ENCODE peak calls at places on chromosomes 11 and 22, in seven cellular contexts. One of them, this sample, is unnamed.

GRCh38 chr11:106276859-106277436 is 199.5 kb downstream of the AASDHPPT start:
- DNase-seq in heart left ventricle: no peak
- DNase-seq in hepatocyte: no peak
- DNase-seq in mammary epithelial cell: no peak
- DNase-seq in uterus: no peak
- DNase-seq in HepG2: no peak
- DNase-seq in sigmoid colon: no peak
- DNase-seq in this sample: peak; percentile 3

GRCh38 chr22:29198240-29198639 is 7.5 kb upstream of the EMID1 start:
- DNase-seq in heart left ventricle: no peak
- DNase-seq in hepatocyte: no peak
- DNase-seq in mammary epithelial cell: no peak
- DNase-seq in uterus: no peak
- DNase-seq in HepG2: no peak
- DNase-seq in sigmoid colon: no peak
- DNase-seq in this sample: no peak

GRCh38 chr11:118918686-118919280 is 6.9 kb downstream of the BCL9L start:
- DNase-seq in heart left ventricle: no peak
- DNase-seq in hepatocyte: peak; percentile 72
- DNase-seq in mammary epithelial cell: no peak
- DNase-seq in uterus: no peak
- DNase-seq in HepG2: no peak
- DNase-seq in sigmoid colon: peak; percentile 71
- DNase-seq in this sample: no peak

GRCh38 chr11:128695539-128696221 is 1.8 kb downstream of the FLI1 start:
- DNase-seq in heart left ventricle: no peak
- DNase-seq in hepatocyte: no peak
- DNase-seq in mammary epithelial cell: no peak
- DNase-seq in uterus: no peak
- DNase-seq in HepG2: no peak
- DNase-seq in sigmoid colon: peak; percentile 77
- DNase-seq in this sample: no peak

GRCh38 chr11:74543991-74544390 is 48.4 kb upstream of the POLD3 start:
- DNase-seq in heart left ventricle: no peak
- DNase-seq in hepatocyte: peak; percentile 22
- DNase-seq in mammary epithelial cell: peak; percentile 49
- DNase-seq in uterus: no peak
- DNase-seq in HepG2: no peak
- DNase-seq in sigmoid colon: no peak
- DNase-seq in this sample: peak; percentile 32

GRCh38 chr11:13303668-13304649 is 26.4 kb downstream of the BMAL1 start:
- DNase-seq in heart left ventricle: no peak
- DNase-seq in hepatocyte: no peak
- DNase-seq in mammary epithelial cell: no peak
- DNase-seq in uterus: no peak
- DNase-seq in HepG2: no peak
- DNase-seq in sigmoid colon: no peak
- DNase-seq in this sample: no peak

GRCh38 chr11:55342901-55343300 is at the start of gene OR4A16:
- DNase-seq in heart left ventricle: no peak
- DNase-seq in hepatocyte: no peak
- DNase-seq in mammary epithelial cell: no peak
- DNase-seq in uterus: no peak
- DNase-seq in HepG2: no peak
- DNase-seq in sigmoid colon: no peak
- DNase-seq in this sample: no peak

GRCh38 chr22:28997342-28997741 is 64.3 kb downstream of the C22orf31 start:
- DNase-seq in heart left ventricle: no peak
- DNase-seq in hepatocyte: no peak
- DNase-seq in mammary epithelial cell: no peak
- DNase-seq in uterus: no peak
- DNase-seq in HepG2: no peak
- DNase-seq in sigmoid colon: no peak
- DNase-seq in this sample: no peak

GRCh38 chr11:92324890-92325289 is 100.3 kb downstream of the FAT3 start:
- DNase-seq in heart left ventricle: no peak
- DNase-seq in hepatocyte: no peak
- DNase-seq in mammary epithelial cell: no peak
- DNase-seq in uterus: no peak
- DNase-seq in HepG2: no peak
- DNase-seq in sigmoid colon: no peak
- DNase-seq in this sample: no peak

GRCh38 chr11:1060885-1061616 is 13.6 kb upstream of the MUC2 start:
- DNase-seq in heart left ventricle: no peak
- DNase-seq in hepatocyte: peak; percentile 81
- DNase-seq in mammary epithelial cell: peak; percentile 46
- DNase-seq in uterus: no peak
- DNase-seq in HepG2: no peak
- DNase-seq in sigmoid colon: no peak
- DNase-seq in this sample: peak; percentile 83

GRCh38 chr11:73137262-73137941 is 4.7 kb downstream of the FCHSD2 start:
- DNase-seq in heart left ventricle: no peak
- DNase-seq in hepatocyte: no peak
- DNase-seq in mammary epithelial cell: no peak
- DNase-seq in uterus: no peak
- DNase-seq in HepG2: no peak
- DNase-seq in sigmoid colon: no peak
- DNase-seq in this sample: no peak

GRCh38 chr11:48107188-48107704 is 109.4 kb upstream of the OR4B1 start:
- DNase-seq in heart left ventricle: no peak
- DNase-seq in hepatocyte: no peak
- DNase-seq in mammary epithelial cell: peak; percentile 57
- DNase-seq in uterus: no peak
- DNase-seq in HepG2: no peak
- DNase-seq in sigmoid colon: no peak
- DNase-seq in this sample: no peak

GRCh38 chr22:35915477-35916013 is 113.1 kb downstream of the RBFOX2 start:
- DNase-seq in heart left ventricle: no peak
- DNase-seq in hepatocyte: no peak
- DNase-seq in mammary epithelial cell: peak; percentile 80
- DNase-seq in uterus: no peak
- DNase-seq in HepG2: no peak
- DNase-seq in sigmoid colon: no peak
- DNase-seq in this sample: no peak
- H3K4me3 ChIP-seq in heart left ventricle: peak overlapping the region; percentile 51
- H3K4me3 ChIP-seq in hepatocyte: peak overlapping the region; percentile 20
- H3K4me3 ChIP-seq in mammary epithelial cell: peak overlapping the region; percentile 41
- H3K4me3 ChIP-seq in uterus: peak overlapping the region; percentile 40
- H3K4me3 ChIP-seq in HepG2: peak overlapping the region; percentile 62
- H3K4me3 ChIP-seq in sigmoid colon: peak overlapping the region; percentile 42
- H3K4me3 ChIP-seq in this sample: no peak overlapping the region

DNA sequence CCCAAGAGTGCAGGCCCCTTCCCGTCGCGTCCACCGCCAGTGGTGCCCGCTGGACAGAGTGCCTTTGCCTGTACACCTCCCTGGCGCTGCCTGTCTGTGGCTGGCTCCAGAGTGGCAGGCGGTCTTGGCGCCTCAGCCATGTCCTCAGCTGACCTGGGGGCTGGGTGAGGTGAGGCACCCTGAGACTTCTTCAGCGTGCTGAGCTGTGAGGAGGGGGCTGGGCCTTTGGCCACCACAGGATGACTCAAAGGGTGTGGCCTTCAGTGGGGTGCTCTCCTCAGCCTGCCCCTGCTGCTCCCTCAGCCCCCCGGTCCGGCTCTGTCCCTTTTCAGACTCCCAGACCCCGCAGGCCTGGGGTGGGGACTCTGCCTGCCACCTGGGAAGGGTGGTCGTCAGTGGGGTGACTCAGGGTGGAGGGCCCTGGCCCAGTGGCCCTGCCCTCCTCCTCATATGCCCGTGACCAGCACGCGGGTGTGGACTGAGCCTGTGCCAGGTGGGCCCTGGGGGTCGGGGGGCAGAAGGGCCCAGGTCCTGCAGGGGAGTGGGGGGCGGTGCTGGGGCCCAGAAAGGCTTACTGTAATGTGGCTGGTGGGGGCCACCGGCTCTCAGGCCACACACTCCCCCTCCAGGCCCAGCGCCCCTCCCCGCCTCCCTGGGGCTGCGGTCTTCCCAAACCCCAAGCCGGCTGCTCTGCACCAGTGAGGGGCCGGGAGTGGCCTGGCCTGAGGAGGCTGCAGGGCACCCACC is 15.9 kb downstream of the CRELD2 start:
- DNase-seq in heart left ventricle: peak; percentile 69
- DNase-seq in hepatocyte: peak; percentile 80
- DNase-seq in mammary epithelial cell: no peak
- DNase-seq in uterus: peak; percentile 53
- DNase-seq in HepG2: no peak
- DNase-seq in sigmoid colon: peak; percentile 85
- DNase-seq in this sample: no peak
- H3K4me3 ChIP-seq in heart left ventricle: peak overlapping the region; percentile 57
- H3K4me3 ChIP-seq in hepatocyte: no peak overlapping the region
- H3K4me3 ChIP-seq in mammary epithelial cell: no peak overlapping the region
- H3K4me3 ChIP-seq in uterus: no peak overlapping the region
- H3K4me3 ChIP-seq in HepG2: peak overlapping the region; percentile 21
- H3K4me3 ChIP-seq in sigmoid colon: peak overlapping the region; percentile 55
- H3K4me3 ChIP-seq in this sample: peak overlapping the region; percentile 61

GRCh38 chr22:46073683-46074504 is 76.4 kb upstream of the PPARA start:
- DNase-seq in heart left ventricle: peak; percentile 44
- DNase-seq in hepatocyte: no peak
- DNase-seq in mammary epithelial cell: peak; percentile 41
- DNase-seq in uterus: peak; percentile 47
- DNase-seq in HepG2: no peak
- DNase-seq in sigmoid colon: peak; percentile 89
- DNase-seq in this sample: no peak

GRCh38 chr22:46072030-46072881 is 78.1 kb upstream of the PPARA start:
- DNase-seq in heart left ventricle: peak; percentile 67
- DNase-seq in hepatocyte: peak; percentile 78
- DNase-seq in mammary epithelial cell: peak; percentile 71
- DNase-seq in uterus: peak; percentile 49
- DNase-seq in HepG2: no peak
- DNase-seq in sigmoid colon: peak; percentile 83
- DNase-seq in this sample: no peak

GRCh38 chr22:46074771-46075551 is 75.4 kb upstream of the PPARA start:
- DNase-seq in heart left ventricle: no peak
- DNase-seq in hepatocyte: no peak
- DNase-seq in mammary epithelial cell: peak; percentile 42
- DNase-seq in uterus: peak; percentile 24
- DNase-seq in HepG2: no peak
- DNase-seq in sigmoid colon: peak; percentile 68
- DNase-seq in this sample: no peak

GRCh38 chr22:46071451-46072029 is 78.8 kb upstream of the PPARA start:
- DNase-seq in heart left ventricle: peak; percentile 95
- DNase-seq in hepatocyte: peak; percentile 79
- DNase-seq in mammary epithelial cell: peak; percentile 94
- DNase-seq in uterus: peak; percentile 95
- DNase-seq in HepG2: no peak
- DNase-seq in sigmoid colon: peak; percentile 97
- DNase-seq in this sample: no peak

DNA sequence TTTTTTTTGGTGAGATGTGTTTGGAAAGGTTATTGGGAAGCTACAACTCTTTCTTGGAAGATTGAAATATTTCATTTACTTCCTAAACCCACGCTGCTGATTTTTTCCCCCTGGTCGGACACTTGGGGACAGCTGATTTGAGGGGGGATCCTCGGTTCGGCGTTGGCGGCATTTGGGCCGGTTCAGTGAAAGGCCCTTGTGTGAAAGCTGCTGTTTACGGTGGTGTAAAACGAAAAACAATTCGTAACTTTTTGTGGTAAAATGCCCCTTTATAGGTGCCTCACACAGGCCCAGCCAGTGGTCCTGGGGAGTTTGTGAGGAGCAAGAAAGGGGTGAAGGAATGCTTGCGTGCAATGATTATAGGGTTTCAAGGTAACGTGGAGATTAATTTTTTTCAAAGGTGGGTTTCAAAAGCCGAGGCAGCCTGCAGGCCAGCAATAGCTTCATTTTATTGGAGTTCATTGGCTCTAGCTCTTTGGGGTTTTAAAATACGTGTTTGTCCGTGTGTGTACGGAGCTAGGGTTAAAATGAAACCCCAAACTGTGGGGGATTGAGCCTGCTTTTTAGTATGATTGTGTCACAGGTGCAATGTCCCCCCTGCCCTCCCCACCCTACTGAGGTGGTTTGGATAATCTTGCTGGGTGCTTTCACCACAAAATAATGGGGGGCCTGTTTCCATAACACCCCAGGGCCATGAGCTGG is 77.2 kb upstream of the PPARA start:
- DNase-seq in heart left ventricle: no peak
- DNase-seq in hepatocyte: no peak
- DNase-seq in mammary epithelial cell: no peak
- DNase-seq in uterus: no peak
- DNase-seq in HepG2: no peak
- DNase-seq in sigmoid colon: peak; percentile 55
- DNase-seq in this sample: no peak
- H3K4me3 ChIP-seq in heart left ventricle: peak overlapping the region; percentile 77
- H3K4me3 ChIP-seq in hepatocyte: peak overlapping the region; percentile 37
- H3K4me3 ChIP-seq in mammary epithelial cell: peak overlapping the region; percentile 93
- H3K4me3 ChIP-seq in uterus: peak overlapping the region; percentile 88
- H3K4me3 ChIP-seq in HepG2: no peak overlapping the region
- H3K4me3 ChIP-seq in sigmoid colon: peak overlapping the region; percentile 80
- H3K4me3 ChIP-seq in this sample: peak overlapping the region; percentile 73

GRCh38 chr11:3055881-3056280 is 1.3 kb downstream of the CARS1 start:
- DNase-seq in heart left ventricle: no peak
- DNase-seq in hepatocyte: no peak
- DNase-seq in mammary epithelial cell: no peak
- DNase-seq in uterus: no peak
- DNase-seq in HepG2: no peak
- DNase-seq in sigmoid colon: no peak
- DNase-seq in this sample: no peak
- H3K4me3 ChIP-seq in heart left ventricle: peak overlapping the region; percentile 74
- H3K4me3 ChIP-seq in hepatocyte: no peak overlapping the region
- H3K4me3 ChIP-seq in mammary epithelial cell: peak overlapping the region; percentile 97
- H3K4me3 ChIP-seq in uterus: no peak overlapping the region
- H3K4me3 ChIP-seq in HepG2: peak overlapping the region; percentile 95
- H3K4me3 ChIP-seq in sigmoid colon: no peak overlapping the region
- H3K4me3 ChIP-seq in this sample: peak overlapping the region; percentile 83

DNA sequence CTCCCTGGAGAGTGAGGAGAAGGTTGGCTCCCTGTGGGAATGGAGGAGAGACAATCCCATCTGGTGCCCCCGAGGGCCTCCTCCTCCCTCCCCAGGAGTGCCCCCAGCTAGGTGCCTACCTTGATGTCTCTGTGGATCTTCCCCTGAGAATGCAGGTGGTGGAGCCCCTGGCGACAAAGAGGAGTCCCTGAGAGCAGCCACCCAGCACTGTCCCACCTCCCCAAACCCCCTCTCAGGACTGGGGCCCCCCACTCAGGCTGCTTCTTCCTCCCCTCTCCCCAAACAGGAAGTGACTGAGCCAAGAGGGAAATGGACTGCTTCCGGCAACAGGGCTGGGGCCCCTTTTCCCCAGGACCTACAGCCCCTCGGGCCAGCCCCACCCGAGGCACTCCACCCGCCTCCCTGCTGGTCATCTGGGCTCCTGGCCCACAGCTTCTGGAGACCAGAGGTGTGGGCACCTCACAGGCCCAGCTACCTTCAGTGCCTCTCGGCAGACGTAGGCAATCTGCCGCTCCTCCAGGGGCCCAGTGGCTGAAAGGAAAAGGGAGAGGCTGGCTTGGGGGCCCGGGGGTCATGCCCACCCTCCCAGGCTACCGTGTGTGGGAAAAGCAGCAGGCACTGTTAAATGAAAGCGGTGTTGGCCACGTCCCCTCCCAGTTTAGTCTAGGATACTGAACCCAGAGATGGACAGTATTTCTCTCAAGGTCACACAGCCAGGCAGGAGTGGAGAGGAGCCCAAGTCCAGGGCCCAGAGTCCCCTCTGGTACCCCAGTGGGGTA is 1.2 kb downstream of the MAP4K2 start:
- DNase-seq in heart left ventricle: peak; percentile 46
- DNase-seq in hepatocyte: no peak
- DNase-seq in mammary epithelial cell: no peak
- DNase-seq in uterus: no peak
- DNase-seq in HepG2: no peak
- DNase-seq in sigmoid colon: peak; percentile 64
- DNase-seq in this sample: no peak
- H3K4me3 ChIP-seq in heart left ventricle: peak overlapping the region; percentile 64
- H3K4me3 ChIP-seq in hepatocyte: no peak overlapping the region
- H3K4me3 ChIP-seq in mammary epithelial cell: no peak overlapping the region
- H3K4me3 ChIP-seq in uterus: no peak overlapping the region
- H3K4me3 ChIP-seq in HepG2: no peak overlapping the region
- H3K4me3 ChIP-seq in sigmoid colon: no peak overlapping the region
- H3K4me3 ChIP-seq in this sample: no peak overlapping the region

This sample was measured in A549.